ENCODE peak calls at places on chromosomes 5 and 9, in four cellular contexts. Z, S, N and T are unnamed samples.

GRCh38 chr5:142906863-142907671 is 136.9 kb downstream of the ARHGAP26 start:
- DNase-seq in Z (no peak), S (no peak), N (no peak), T (no peak)

GRCh38 chr9:69583641-69584234 is 88.4 kb downstream of the APBA1 start:
- DNase-seq in Z (no peak), S (no peak), N (no peak), T (no peak)

GRCh38 chr5:128574041-128574440 is 36.0 kb upstream of the FBN2 start:
- DNase-seq in Z (no peak), S (no peak), N (no peak), T (no peak)

GRCh38 chr5:177035982-177036381 is 13.5 kb downstream of the ZNF346 start:
- DNase-seq in Z (no peak), S (peak), N (no peak), T (no peak)

GRCh38 chr5:10331341-10331796 is 22.1 kb upstream of the MARCHF6 start:
- DNase-seq in Z (no peak), S (no peak), N (peak), T (no peak)

GRCh38 chr5:130189961-130190360 is 285.7 kb downstream of the CHSY3 start:
- DNase-seq in Z (no peak), S (no peak), N (no peak), T (peak)

GRCh38 chr5:21711854-21712752 is 1141.0 kb downstream of the CDH12 start:
- DNase-seq in Z (no peak), S (no peak), N (no peak), T (no peak)

GRCh38 chr5:168039485-168040005 is 251.9 kb upstream of the WWC1 start:
- DNase-seq in Z (no peak), S (peak), N (peak), T (no peak)

GRCh38 chr5:53815471-53815870 is 255.0 kb downstream of the NDUFS4 start:
- DNase-seq in Z (no peak), S (no peak), N (no peak), T (no peak)

GRCh38 chr5:80885698-80886000 is 74.5 kb upstream of the RASGRF2 start:
- DNase-seq in Z (no peak), S (no peak), N (peak), T (no peak)

GRCh38 chr5:154384480-154385235 is 61.1 kb upstream of the SAP30L start:
- DNase-seq in Z (no peak), S (no peak), N (no peak), T (no peak)